ENCODE peak calls at places on chromosomes 2 and 18, in five cellular contexts. One of them, this sample, is unnamed.

GRCh38 chr18:48834421-48835011 is 116.2 kb downstream of the SMAD7 start:
- DNase-seq in stimulated activated CD8-positive, alpha-beta memory T cell treated with anti-CD3 and anti-CD28 coated beads, Interleukin-12 subunit alpha, Interleukin-12 subunit beta, amount 100 ng/mL, for 1 hour: peak; percentile 62
- DNase-seq in adipocyte: peak; percentile 93
- DNase-seq in RWPE1: peak; percentile 81
- DNase-seq in cardiac muscle cell: peak; percentile 89
- DNase-seq in this sample: peak; percentile 72

GRCh38 chr2:7022486-7022885 is 105.3 kb downstream of the RNF144A start:
- DNase-seq in stimulated activated CD8-positive, alpha-beta memory T cell treated with anti-CD3 and anti-CD28 coated beads, Interleukin-12 subunit alpha, Interleukin-12 subunit beta, amount 100 ng/mL, for 1 hour: no peak
- DNase-seq in adipocyte: no peak
- DNase-seq in RWPE1: no peak
- DNase-seq in cardiac muscle cell: peak; percentile 56
- DNase-seq in this sample: no peak

GRCh38 chr2:160397530-160397865 is 96.1 kb downstream of the RBMS1 start:
- DNase-seq in stimulated activated CD8-positive, alpha-beta memory T cell treated with anti-CD3 and anti-CD28 coated beads, Interleukin-12 subunit alpha, Interleukin-12 subunit beta, amount 100 ng/mL, for 1 hour: no peak
- DNase-seq in adipocyte: peak; percentile 59
- DNase-seq in RWPE1: peak; percentile 52
- DNase-seq in cardiac muscle cell: no peak
- DNase-seq in this sample: no peak

GRCh38 chr18:45166341-45167108 is 448.8 kb upstream of the SLC14A2 start:
- DNase-seq in stimulated activated CD8-positive, alpha-beta memory T cell treated with anti-CD3 and anti-CD28 coated beads, Interleukin-12 subunit alpha, Interleukin-12 subunit beta, amount 100 ng/mL, for 1 hour: no peak
- DNase-seq in adipocyte: peak; percentile 92
- DNase-seq in RWPE1: peak; percentile 56
- DNase-seq in cardiac muscle cell: peak; percentile 81
- DNase-seq in this sample: no peak

GRCh38 chr2:667332-668000 is 9.7 kb downstream of the TMEM18 start:
- DNase-seq in stimulated activated CD8-positive, alpha-beta memory T cell treated with anti-CD3 and anti-CD28 coated beads, Interleukin-12 subunit alpha, Interleukin-12 subunit beta, amount 100 ng/mL, for 1 hour: no peak
- DNase-seq in adipocyte: peak; percentile 74
- DNase-seq in RWPE1: peak; percentile 77
- DNase-seq in cardiac muscle cell: peak; percentile 76
- DNase-seq in this sample: peak; percentile 25

GRCh38 chr18:48335829-48336228 is 73.4 kb downstream of the ZBTB7C start:
- DNase-seq in stimulated activated CD8-positive, alpha-beta memory T cell treated with anti-CD3 and anti-CD28 coated beads, Interleukin-12 subunit alpha, Interleukin-12 subunit beta, amount 100 ng/mL, for 1 hour: no peak
- DNase-seq in adipocyte: no peak
- DNase-seq in RWPE1: no peak
- DNase-seq in cardiac muscle cell: no peak
- DNase-seq in this sample: no peak

GRCh38 chr2:236574000-236574399 is 4.4 kb downstream of the ACKR3 start:
- DNase-seq in stimulated activated CD8-positive, alpha-beta memory T cell treated with anti-CD3 and anti-CD28 coated beads, Interleukin-12 subunit alpha, Interleukin-12 subunit beta, amount 100 ng/mL, for 1 hour: no peak
- DNase-seq in adipocyte: no peak
- DNase-seq in RWPE1: no peak
- DNase-seq in cardiac muscle cell: no peak
- DNase-seq in this sample: no peak

GRCh38 chr2:229376866-229377265 is 105.8 kb upstream of the PID1 start:
- DNase-seq in stimulated activated CD8-positive, alpha-beta memory T cell treated with anti-CD3 and anti-CD28 coated beads, Interleukin-12 subunit alpha, Interleukin-12 subunit beta, amount 100 ng/mL, for 1 hour: no peak
- DNase-seq in adipocyte: no peak
- DNase-seq in RWPE1: peak; percentile 59
- DNase-seq in cardiac muscle cell: no peak
- DNase-seq in this sample: no peak

GRCh38 chr2:45412754-45413379 is 198.2 kb downstream of the SRBD1 start:
- DNase-seq in stimulated activated CD8-positive, alpha-beta memory T cell treated with anti-CD3 and anti-CD28 coated beads, Interleukin-12 subunit alpha, Interleukin-12 subunit beta, amount 100 ng/mL, for 1 hour: no peak
- DNase-seq in adipocyte: peak; percentile 52
- DNase-seq in RWPE1: no peak
- DNase-seq in cardiac muscle cell: no peak
- DNase-seq in this sample: no peak

GRCh38 chr2:240134956-240135520 is 1.1 kb downstream of the COPS9 start:
- DNase-seq in stimulated activated CD8-positive, alpha-beta memory T cell treated with anti-CD3 and anti-CD28 coated beads, Interleukin-12 subunit alpha, Interleukin-12 subunit beta, amount 100 ng/mL, for 1 hour: no peak
- DNase-seq in adipocyte: no peak
- DNase-seq in RWPE1: no peak
- DNase-seq in cardiac muscle cell: no peak
- DNase-seq in this sample: no peak

GRCh38 chr2:240840435-240841060 is 20.5 kb upstream of the KIF1A start:
- DNase-seq in stimulated activated CD8-positive, alpha-beta memory T cell treated with anti-CD3 and anti-CD28 coated beads, Interleukin-12 subunit alpha, Interleukin-12 subunit beta, amount 100 ng/mL, for 1 hour: no peak
- DNase-seq in adipocyte: peak; percentile 87
- DNase-seq in RWPE1: peak; percentile 57
- DNase-seq in cardiac muscle cell: peak; percentile 78
- DNase-seq in this sample: no peak

GRCh38 chr2:241289597-241289996 is 25.9 kb downstream of the HDLBP start:
- DNase-seq in stimulated activated CD8-positive, alpha-beta memory T cell treated with anti-CD3 and anti-CD28 coated beads, Interleukin-12 subunit alpha, Interleukin-12 subunit beta, amount 100 ng/mL, for 1 hour: no peak
- DNase-seq in adipocyte: no peak
- DNase-seq in RWPE1: no peak
- DNase-seq in cardiac muscle cell: no peak
- DNase-seq in this sample: no peak

GRCh38 chr2:188902906-188903305 is 71.3 kb upstream of the COL3A1 start:
- DNase-seq in stimulated activated CD8-positive, alpha-beta memory T cell treated with anti-CD3 and anti-CD28 coated beads, Interleukin-12 subunit alpha, Interleukin-12 subunit beta, amount 100 ng/mL, for 1 hour: no peak
- DNase-seq in adipocyte: peak; percentile 66
- DNase-seq in RWPE1: peak; percentile 35
- DNase-seq in cardiac muscle cell: peak; percentile 78
- DNase-seq in this sample: no peak

GRCh38 chr18:9055185-9055584 is 47.3 kb upstream of the NDUFV2 start:
- DNase-seq in stimulated activated CD8-positive, alpha-beta memory T cell treated with anti-CD3 and anti-CD28 coated beads, Interleukin-12 subunit alpha, Interleukin-12 subunit beta, amount 100 ng/mL, for 1 hour: no peak
- DNase-seq in adipocyte: peak; percentile 87
- DNase-seq in RWPE1: peak; percentile 80
- DNase-seq in cardiac muscle cell: peak; percentile 79
- DNase-seq in this sample: peak; percentile 50

This sample was measured in keratinocyte.